ENCODE peak calls at places on chromosomes 3 and 15, in five cellular contexts. One of them, this sample, is unnamed.
A peak's percentile ranks its signal among the peaks of the same experiment; 100 is the strongest.

GRCh38 chr3:54891540-54891897 is 36.3 kb downstream of the LRTM1 start:
- DNase-seq in neuronal stem cell: no peak
- DNase-seq in H9: peak; percentile 61
- DNase-seq in mesendoderm: peak; percentile 74
- DNase-seq in H1: no peak
- DNase-seq in this sample: peak; percentile 97

GRCh38 chr15:69498987-69499386 is 46.4 kb downstream of the RPLP1 start:
- DNase-seq in neuronal stem cell: no peak
- DNase-seq in H9: no peak
- DNase-seq in mesendoderm: no peak
- DNase-seq in H1: peak; percentile 23
- DNase-seq in this sample: no peak

GRCh38 chr3:38099518-38099917 is 37.4 kb downstream of the ACAA1 start:
- DNase-seq in neuronal stem cell: peak; percentile 49
- DNase-seq in H9: peak; percentile 63
- DNase-seq in mesendoderm: peak; percentile 67
- DNase-seq in H1: no peak
- DNase-seq in this sample: no peak

GRCh38 chr15:73751896-73752816 is 995 bp downstream of the INSYN1 start:
- DNase-seq in neuronal stem cell: no peak
- DNase-seq in H9: no peak
- DNase-seq in mesendoderm: no peak
- DNase-seq in H1: peak; percentile 65
- DNase-seq in this sample: no peak

GRCh38 chr15:101675796-101676582 is 23.8 kb upstream of the TM2D3 start:
- DNase-seq in neuronal stem cell: peak; percentile 15
- DNase-seq in H9: peak; percentile 47
- DNase-seq in mesendoderm: peak; percentile 24
- DNase-seq in H1: no peak
- DNase-seq in this sample: peak; percentile 89

GRCh38 chr3:45191424-45191823 is 34.7 kb downstream of the TMEM158 start:
- DNase-seq in neuronal stem cell: no peak
- DNase-seq in H9: no peak
- DNase-seq in mesendoderm: no peak
- DNase-seq in H1: no peak
- DNase-seq in this sample: no peak

GRCh38 chr3:32817561-32818430 is at the start of gene TRIM71:
- DNase-seq in neuronal stem cell: no peak
- DNase-seq in H9: no peak
- DNase-seq in mesendoderm: peak; percentile 67
- DNase-seq in H1: no peak
- DNase-seq in this sample: no peak

GRCh38 chr3:150349314-150350097 is 58.6 kb upstream of the TSC22D2 start:
- DNase-seq in neuronal stem cell: peak; percentile 30
- DNase-seq in H9: no peak
- DNase-seq in mesendoderm: peak; percentile 31
- DNase-seq in H1: no peak
- DNase-seq in this sample: no peak

GRCh38 chr15:90264649-90265048 is 823 bp upstream of the NGRN start:
- DNase-seq in neuronal stem cell: no peak
- DNase-seq in H9: no peak
- DNase-seq in mesendoderm: no peak
- DNase-seq in H1: no peak
- DNase-seq in this sample: no peak

GRCh38 chr3:45095916-45096526 is 50.2 kb downstream of the CDCP1 start:
- DNase-seq in neuronal stem cell: no peak
- DNase-seq in H9: no peak
- DNase-seq in mesendoderm: no peak
- DNase-seq in H1: no peak
- DNase-seq in this sample: no peak

GRCh38 chr3:189386739-189387138 is 215.0 kb downstream of the TPRG1 start:
- DNase-seq in neuronal stem cell: no peak
- DNase-seq in H9: no peak
- DNase-seq in mesendoderm: no peak
- DNase-seq in H1: no peak
- DNase-seq in this sample: no peak

GRCh38 chr3:140113983-140114923 is 179.3 kb downstream of the CLSTN2 start:
- DNase-seq in neuronal stem cell: no peak
- DNase-seq in H9: no peak
- DNase-seq in mesendoderm: no peak
- DNase-seq in H1: no peak
- DNase-seq in this sample: no peak

GRCh38 chr3:69032737-69033136 is 19.3 kb upstream of the EOGT start:
- DNase-seq in neuronal stem cell: no peak
- DNase-seq in H9: no peak
- DNase-seq in mesendoderm: no peak
- DNase-seq in H1: no peak
- DNase-seq in this sample: no peak

GRCh38 chr3:48472673-48472922 is 26.1 kb downstream of the ATRIP start:
- DNase-seq in neuronal stem cell: no peak
- DNase-seq in H9: no peak
- DNase-seq in mesendoderm: no peak
- DNase-seq in H1: no peak
- DNase-seq in this sample: no peak

GRCh38 chr3:67386446-67386845 is 268.0 kb downstream of the SUCLG2 start:
- DNase-seq in neuronal stem cell: no peak
- DNase-seq in H9: no peak
- DNase-seq in mesendoderm: no peak
- DNase-seq in H1: no peak
- DNase-seq in this sample: peak; percentile 11

GRCh38 chr3:77254967-77255831 is 215.3 kb downstream of the ROBO2 start:
- DNase-seq in neuronal stem cell: peak; percentile 56
- DNase-seq in H9: peak; percentile 53
- DNase-seq in mesendoderm: peak; percentile 69
- DNase-seq in H1: peak; percentile 62
- DNase-seq in this sample: peak; percentile 69

GRCh38 chr3:184602406-184603155 is 41.0 kb downstream of the EPHB3 start:
- DNase-seq in neuronal stem cell: no peak
- DNase-seq in H9: peak; percentile 46
- DNase-seq in mesendoderm: peak; percentile 75
- DNase-seq in H1: peak; percentile 66
- DNase-seq in this sample: no peak

GRCh38 chr15:68420186-68420684 is 11.7 kb downstream of the ITGA11 start:
- DNase-seq in neuronal stem cell: peak; percentile 38
- DNase-seq in H9: peak; percentile 27
- DNase-seq in mesendoderm: peak; percentile 62
- DNase-seq in H1: peak; percentile 43
- DNase-seq in this sample: no peak

GRCh38 chr3:43497905-43498365 is 123.9 kb downstream of the ANO10 start:
- DNase-seq in neuronal stem cell: no peak
- DNase-seq in H9: no peak
- DNase-seq in mesendoderm: no peak
- DNase-seq in H1: no peak
- DNase-seq in this sample: peak; percentile 69

GRCh38 chr15:98417346-98417745 is 231.0 kb upstream of the IGF1R start:
- DNase-seq in neuronal stem cell: no peak
- DNase-seq in H9: no peak
- DNase-seq in mesendoderm: no peak
- DNase-seq in H1: no peak
- DNase-seq in this sample: no peak

GRCh38 chr3:126356373-126357298 is 572 bp downstream of the KLF15 start:
- DNase-seq in neuronal stem cell: peak; percentile 24
- DNase-seq in H9: no peak
- DNase-seq in mesendoderm: no peak
- DNase-seq in H1: no peak
- DNase-seq in this sample: no peak

GRCh38 chr3:16142350-16143050 is 32.0 kb upstream of the GALNT15 start:
- DNase-seq in neuronal stem cell: no peak
- DNase-seq in H9: no peak
- DNase-seq in mesendoderm: no peak
- DNase-seq in H1: no peak
- DNase-seq in this sample: no peak

DNA sequence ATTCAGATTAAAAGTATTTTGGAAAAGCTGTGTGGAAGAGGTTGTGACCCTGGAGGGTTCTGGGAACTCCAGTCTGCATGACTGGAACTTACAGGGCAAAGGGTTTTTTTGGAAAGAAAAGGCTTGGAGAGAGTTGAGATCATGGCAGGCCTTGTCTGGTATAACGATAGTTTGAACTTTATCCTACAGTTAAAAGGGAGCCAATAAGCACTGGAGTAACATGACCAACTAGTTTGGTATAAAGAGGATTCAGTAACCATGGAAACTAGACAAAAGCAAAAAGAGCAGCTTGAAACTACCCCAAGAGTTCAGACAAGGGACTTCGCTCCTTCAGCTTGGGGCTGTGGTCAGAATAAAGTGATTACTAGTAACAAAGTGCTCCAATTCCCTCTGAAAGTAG is 151.2 kb upstream of the TMCO5A start:
- DNase-seq in neuronal stem cell: peak; percentile 18
- DNase-seq in H9: no peak
- DNase-seq in mesendoderm: peak; percentile 9
- DNase-seq in H1: no peak
- DNase-seq in this sample: no peak
- H3K23ac ChIP-seq in neuronal stem cell: no peak overlapping the region
- H3K23ac ChIP-seq in H9: no peak overlapping the region
- H3K23ac ChIP-seq in mesendoderm: no peak overlapping the region
- H3K23ac ChIP-seq in H1: no peak overlapping the region
- H3K23ac ChIP-seq in this sample: no peak overlapping the region

DNA sequence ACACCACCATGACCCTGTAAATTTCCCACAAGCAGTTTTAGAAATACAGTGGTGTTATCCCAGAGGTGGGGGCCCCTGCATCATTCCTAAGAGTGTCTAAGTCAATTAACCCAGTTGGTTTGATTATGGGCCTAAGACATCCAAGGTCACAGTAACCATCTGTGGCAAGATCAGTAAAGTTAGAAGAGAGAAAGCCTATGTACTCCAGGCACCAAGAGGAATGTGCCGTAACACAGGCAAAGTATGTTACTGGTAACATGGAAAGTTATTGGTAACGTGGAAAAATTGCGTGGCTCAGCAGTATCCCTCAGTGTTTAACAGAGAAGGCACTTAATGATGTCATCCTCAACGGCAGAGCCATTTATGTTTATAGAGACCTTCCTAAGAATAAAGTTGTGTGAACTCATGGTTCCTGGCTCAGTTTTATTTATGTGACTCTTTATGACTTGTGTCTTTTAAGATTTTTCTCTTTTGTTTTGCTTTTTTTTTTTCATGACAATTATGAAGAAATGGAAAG is 144.1 kb upstream of the RASGRP1 start:
- DNase-seq in neuronal stem cell: no peak
- DNase-seq in H9: no peak
- DNase-seq in mesendoderm: no peak
- DNase-seq in H1: no peak
- DNase-seq in this sample: peak; percentile 75
- H3K23ac ChIP-seq in neuronal stem cell: no peak overlapping the region
- H3K23ac ChIP-seq in H9: no peak overlapping the region
- H3K23ac ChIP-seq in mesendoderm: no peak overlapping the region
- H3K23ac ChIP-seq in H1: no peak overlapping the region
- H3K23ac ChIP-seq in this sample: peak overlapping the region; percentile 21

GRCh38 chr3:188234172-188234571 is 80.2 kb downstream of the LPP start:
- DNase-seq in neuronal stem cell: no peak
- DNase-seq in H9: no peak
- DNase-seq in mesendoderm: no peak
- DNase-seq in H1: no peak
- DNase-seq in this sample: peak; percentile 76

GRCh38 chr3:188233320-188233719 is 79.4 kb downstream of the LPP start:
- DNase-seq in neuronal stem cell: no peak
- DNase-seq in H9: no peak
- DNase-seq in mesendoderm: no peak
- DNase-seq in H1: no peak
- DNase-seq in this sample: peak; percentile 78

GRCh38 chr3:188239035-188239434 is 85.1 kb downstream of the LPP start:
- DNase-seq in neuronal stem cell: no peak
- DNase-seq in H9: no peak
- DNase-seq in mesendoderm: no peak
- DNase-seq in H1: no peak
- DNase-seq in this sample: no peak

GRCh38 chr3:188239577-188239976 is 85.6 kb downstream of the LPP start:
- DNase-seq in neuronal stem cell: no peak
- DNase-seq in H9: no peak
- DNase-seq in mesendoderm: no peak
- DNase-seq in H1: no peak
- DNase-seq in this sample: no peak

DNA sequence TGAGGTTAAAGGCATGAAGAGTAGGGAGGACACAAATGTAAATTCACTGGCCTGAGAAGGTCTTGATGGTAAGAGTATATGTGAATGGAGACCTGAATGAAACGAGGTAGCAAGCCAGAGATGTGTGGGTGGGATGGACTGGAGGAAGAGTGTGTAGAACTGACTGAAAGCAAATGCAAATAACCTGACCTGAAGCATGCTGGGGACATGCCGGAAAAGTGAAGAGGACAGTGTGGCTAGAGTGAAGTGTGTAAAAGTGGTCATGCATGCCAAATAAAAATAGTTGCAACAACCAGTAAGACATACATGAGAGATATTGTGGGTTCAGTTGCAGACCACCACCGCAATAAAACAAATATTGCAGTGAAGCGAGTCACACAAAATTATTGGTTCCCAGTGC is 82.3 kb downstream of the LPP start:
- DNase-seq in neuronal stem cell: no peak
- DNase-seq in H9: no peak
- DNase-seq in mesendoderm: no peak
- DNase-seq in H1: no peak
- DNase-seq in this sample: no peak
- H3K23ac ChIP-seq in neuronal stem cell: no peak overlapping the region
- H3K23ac ChIP-seq in H9: no peak overlapping the region
- H3K23ac ChIP-seq in mesendoderm: no peak overlapping the region
- H3K23ac ChIP-seq in H1: no peak overlapping the region
- H3K23ac ChIP-seq in this sample: no peak overlapping the region

GRCh38 chr3:155853214-155854146 is 747 bp downstream of the SLC33A1 start:
- DNase-seq in neuronal stem cell: peak; percentile 35
- DNase-seq in H9: no peak
- DNase-seq in mesendoderm: peak; percentile 70
- DNase-seq in H1: no peak
- DNase-seq in this sample: peak; percentile 7
- H3K23ac ChIP-seq in neuronal stem cell: peak overlapping the region; percentile 87
- H3K23ac ChIP-seq in H9: no peak overlapping the region
- H3K23ac ChIP-seq in mesendoderm: no peak overlapping the region
- H3K23ac ChIP-seq in H1: no peak overlapping the region
- H3K23ac ChIP-seq in this sample: peak overlapping the region; percentile 93

GRCh38 chr15:63805993-63806980 is 27.5 kb downstream of the HERC1 start:
- DNase-seq in neuronal stem cell: no peak
- DNase-seq in H9: no peak
- DNase-seq in mesendoderm: no peak
- DNase-seq in H1: no peak
- DNase-seq in this sample: peak; percentile 11
- H3K23ac ChIP-seq in neuronal stem cell: no peak overlapping the region
- H3K23ac ChIP-seq in H9: no peak overlapping the region
- H3K23ac ChIP-seq in mesendoderm: no peak overlapping the region
- H3K23ac ChIP-seq in H1: no peak overlapping the region
- H3K23ac ChIP-seq in this sample: no peak overlapping the region

GRCh38 chr3:39275052-39275451 is 4.8 kb downstream of the CX3CR1 start:
- DNase-seq in neuronal stem cell: no peak
- DNase-seq in H9: no peak
- DNase-seq in mesendoderm: peak; percentile 11
- DNase-seq in H1: no peak
- DNase-seq in this sample: peak; percentile 68

GRCh38 chr3:39277893-39278615 is 1.8 kb downstream of the CX3CR1 start:
- DNase-seq in neuronal stem cell: no peak
- DNase-seq in H9: peak; percentile 20
- DNase-seq in mesendoderm: no peak
- DNase-seq in H1: no peak
- DNase-seq in this sample: no peak

GRCh38 chr3:39278616-39278935 is 1.3 kb downstream of the CX3CR1 start:
- DNase-seq in neuronal stem cell: no peak
- DNase-seq in H9: peak; percentile 4
- DNase-seq in mesendoderm: no peak
- DNase-seq in H1: no peak
- DNase-seq in this sample: no peak

GRCh38 chr3:39276746-39277145 is 3.1 kb downstream of the CX3CR1 start:
- DNase-seq in neuronal stem cell: no peak
- DNase-seq in H9: no peak
- DNase-seq in mesendoderm: no peak
- DNase-seq in H1: no peak
- DNase-seq in this sample: no peak

GRCh38 chr3:39275963-39276593 is 3.8 kb downstream of the CX3CR1 start:
- DNase-seq in neuronal stem cell: no peak
- DNase-seq in H9: peak; percentile 8
- DNase-seq in mesendoderm: no peak
- DNase-seq in H1: no peak
- DNase-seq in this sample: no peak
- H3K23ac ChIP-seq in neuronal stem cell: no peak overlapping the region
- H3K23ac ChIP-seq in H9: no peak overlapping the region
- H3K23ac ChIP-seq in mesendoderm: no peak overlapping the region
- H3K23ac ChIP-seq in H1: no peak overlapping the region
- H3K23ac ChIP-seq in this sample: no peak overlapping the region

This sample was measured in IMR-90.